ENCODE peak calls at places on chromosomes 16 and 17, in seven cellular contexts. G is GM12865; S is fibroblast of mammary gland; V is CD4-positive, alpha-beta T cell; W is AG10803; D is upper lobe of right lung; C is AG09309. H is an unnamed sample.

GRCh38 chr17:80261159-80261894 is 675 bp downstream of the RNF213 start:
- DNase-seq in D (peak), G (peak), V (peak), C (no peak), W (peak), S (peak), H (peak)

GRCh38 chr17:71995570-71995969 is 125.2 kb upstream of the SOX9 start:
- DNase-seq in S (peak), C (no peak), G (no peak), V (no peak), W (no peak), D (no peak), H (no peak)

GRCh38 chr17:58520843-58521430 is 6.5 kb upstream of the MTMR4 start:
- DNase-seq in D (no peak), C (no peak), G (peak), W (peak), S (peak), V (no peak), H (no peak)

GRCh38 chr17:60819447-60820130 is 141.9 kb downstream of the BCAS3 start:
- DNase-seq in W (no peak), G (no peak), D (no peak), V (no peak), C (no peak), S (no peak), H (no peak)

GRCh38 chr17:15931394-15931793 is 13.5 kb upstream of the ADORA2B start:
- DNase-seq in W (no peak), S (no peak), V (no peak), C (no peak), G (no peak), D (peak), H (no peak)

GRCh38 chr16:19008245-19008644 is 24.5 kb downstream of the TMC7 start:
- DNase-seq in S (peak), V (no peak), W (peak), D (no peak), G (peak), C (peak), H (no peak)

GRCh38 chr17:28446716-28447395 is 26.6 kb upstream of the SLC13A2 start:
- DNase-seq in D (no peak), C (no peak), W (no peak), V (no peak), G (no peak), S (no peak), H (no peak)

GRCh38 chr16:67388191-67388590 is 5.1 kb downstream of the TPPP3 start:
- DNase-seq in G (no peak), C (no peak), V (no peak), S (no peak), W (no peak), D (peak), H (no peak)

GRCh38 chr17:81482673-81483072 is 29.9 kb downstream of the ACTG1 start:
- DNase-seq in S (no peak), G (no peak), W (no peak), V (no peak), C (no peak), D (no peak), H (no peak)

GRCh38 chr17:32763855-32764439 is 113.0 kb downstream of the MYO1D start:
- DNase-seq in C (no peak), W (no peak), S (no peak), D (no peak), V (no peak), G (no peak), H (no peak)

GRCh38 chr17:39740357-39741111 is 2.8 kb downstream of the GRB7 start:
- DNase-seq in C (no peak), G (no peak), W (peak), D (no peak), S (peak), V (no peak), H (no peak)

GRCh38 chr16:13313351-13313750 is 412.0 kb downstream of the SHISA9 start:
- DNase-seq in W (peak), S (peak), C (no peak), G (no peak), D (no peak), V (no peak), H (no peak)

GRCh38 chr16:30092373-30093010 is 768 bp upstream of the TBX6 start:
- DNase-seq in G (peak), V (peak), C (no peak), S (peak), D (peak), W (peak), H (peak)

GRCh38 chr16:30893082-30893743 is 664 bp downstream of the BCL7C start:
- DNase-seq in G (peak), W (no peak), C (no peak), D (peak), S (no peak), V (no peak), H (no peak)

GRCh38 chr17:3966720-3967363 is 2.6 kb upstream of the ATP2A3 start:
- DNase-seq in S (no peak), D (no peak), C (no peak), V (no peak), W (no peak), G (no peak), H (no peak)

GRCh38 chr17:62573480-62574117 is 53.9 kb upstream of the MRC2 start:
- DNase-seq in G (no peak), C (no peak), S (no peak), D (no peak), W (no peak), V (no peak), H (no peak)

DNA sequence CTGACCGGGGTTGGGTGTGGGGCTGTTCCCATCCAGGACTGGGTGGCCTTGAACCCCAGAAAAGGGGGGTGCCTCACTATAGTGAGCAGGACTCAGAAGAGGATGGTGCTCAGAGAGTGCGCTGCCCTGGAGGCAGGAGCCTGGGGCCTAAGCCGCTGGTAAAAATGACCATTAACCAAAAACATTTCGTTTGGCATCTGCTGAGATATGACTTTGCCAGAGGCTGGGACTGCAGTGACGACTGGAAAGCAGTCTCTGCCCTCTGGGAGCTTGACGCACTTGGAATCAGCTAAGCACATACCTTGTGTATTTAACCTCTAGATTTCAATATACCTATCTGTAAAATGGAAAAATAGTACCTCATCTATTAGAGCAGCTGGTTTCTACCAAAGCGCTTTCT is 7.2 kb upstream of the CRHR1 start:
- DNase-seq in G (no peak), W (no peak), C (no peak), S (no peak), D (no peak), V (no peak), H (no peak)
- TF ChIP-seq CTCF in G (no peak), W (no peak), C (no peak), S (no peak), D (no peak), V (no peak), H (no peak)

DNA sequence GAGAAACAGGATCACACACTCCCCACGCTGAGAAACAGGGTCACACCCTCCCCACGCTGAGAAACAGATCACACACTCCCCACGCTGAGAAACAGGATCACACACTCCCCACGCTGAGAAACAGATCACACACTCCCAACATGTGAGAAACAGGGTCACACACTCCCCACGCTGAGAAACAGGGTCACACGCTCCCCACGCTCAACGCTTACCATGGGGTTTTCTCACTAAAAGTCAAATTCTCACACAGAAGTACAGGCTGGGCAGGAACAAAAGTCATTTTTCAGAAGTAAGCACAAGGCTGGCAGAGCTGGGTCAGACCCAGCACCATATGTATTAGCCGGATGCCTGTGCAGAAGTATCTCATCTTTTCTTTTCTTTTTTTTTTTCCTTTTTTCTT is 14.5 kb downstream of the NPRL3 start:
- DNase-seq in W (no peak), S (no peak), V (no peak), C (no peak), G (no peak), D (no peak), H (peak)
- TF ChIP-seq CTCF in W (no peak), S (no peak), V (no peak), C (no peak), G (no peak), D (no peak), H (no peak)

GRCh38 chr17:20890338-20890737 is 152.5 kb downstream of the USP22 start:
- DNase-seq in C (no peak), D (no peak), V (no peak), G (no peak), W (no peak), S (no peak), H (no peak)

GRCh38 chr17:20896153-20896649 is 146.6 kb downstream of the USP22 start:
- DNase-seq in C (no peak), D (no peak), W (peak), G (peak), S (peak), V (no peak), H (no peak)
- TF ChIP-seq CTCF in C (no peak), D (no peak), W (peak), G (no peak), S (peak), V (no peak), H (no peak)

GRCh38 chr17:53186004-53186403 is 636.7 kb upstream of the KIF2B start:
- DNase-seq in C (no peak), V (no peak), G (no peak), D (no peak), S (no peak), W (no peak), H (no peak)

GRCh38 chr17:53193044-53193443 is 629.7 kb upstream of the KIF2B start:
- DNase-seq in V (no peak), G (no peak), S (no peak), C (no peak), W (no peak), D (no peak), H (no peak)

DNA sequence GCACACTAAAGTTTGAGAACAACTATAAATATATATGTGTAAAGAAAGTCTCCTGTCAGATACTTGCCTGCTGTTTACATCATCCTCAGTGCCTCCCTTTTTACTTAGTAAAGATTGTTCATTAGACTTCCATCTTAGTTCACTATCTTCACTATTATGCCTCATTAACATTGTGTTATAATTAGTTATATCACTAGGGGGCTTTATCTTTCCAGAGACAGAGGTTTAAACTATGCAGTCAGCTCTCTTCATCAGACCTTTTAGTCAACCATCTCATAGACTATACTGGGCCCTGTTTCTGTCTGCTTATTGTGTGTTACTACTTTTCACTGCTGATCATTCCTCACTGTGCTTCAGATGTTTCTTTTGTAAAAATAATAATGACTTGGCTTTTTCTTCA is 630.8 kb upstream of the KIF2B start:
- DNase-seq in S (no peak), W (no peak), C (no peak), D (no peak), V (no peak), G (no peak), H (no peak)
- TF ChIP-seq CTCF in S (no peak), W (no peak), C (no peak), D (no peak), V (no peak), G (no peak), H (no peak)

GRCh38 chr16:68389006-68389405 is 59.3 kb downstream of the SMPD3 start:
- DNase-seq in G (no peak), D (no peak), W (no peak), S (no peak), V (no peak), C (no peak), H (no peak)
- TF ChIP-seq CTCF in G (no peak), D (no peak), W (no peak), S (no peak), V (no peak), C (no peak), H (no peak)

H was measured in natural killer cell.